ENCODE peak calls at places on chromosomes 3 and 15, in seven cellular contexts. Z, I, O, F, V, D and C are unnamed samples.

GRCh38 chr3:25588441-25589103 is 76.1 kb downstream of the TOP2B start:
- DNase-seq in O (peak), V (no peak), Z (no peak), I (no peak), F (no peak), D (no peak), C (no peak)

GRCh38 chr15:73078722-73079121 is 26.5 kb downstream of the NEO1 start:
- DNase-seq in O (peak), F (no peak), V (peak), I (no peak), Z (no peak), D (peak), C (no peak)

GRCh38 chr3:172627057-172627809 is 83.6 kb downstream of the NCEH1 start:
- DNase-seq in V (no peak), Z (no peak), I (no peak), F (no peak), O (no peak), D (no peak), C (no peak)

GRCh38 chr3:52052831-52053306 is 3.5 kb downstream of the DUSP7 start:
- DNase-seq in V (peak), I (peak), F (peak), Z (peak), O (peak), D (peak), C (no peak)

GRCh38 chr15:52011711-52012144 is 7.3 kb upstream of the MAPK6 start:
- DNase-seq in V (no peak), D (no peak), O (no peak), I (no peak), Z (no peak), F (no peak), C (peak)

GRCh38 chr3:52190294-52190841 is 7.6 kb upstream of the ALAS1 start:
- DNase-seq in F (peak), V (no peak), O (no peak), I (no peak), D (peak), Z (peak), C (no peak)

GRCh38 chr15:101613130-101614000 is 38.8 kb downstream of the TM2D3 start:
- DNase-seq in V (no peak), Z (peak), O (peak), F (peak), I (no peak), D (no peak), C (peak)

GRCh38 chr15:93467327-93467726 is 378.3 kb upstream of the RGMA start:
- DNase-seq in O (no peak), F (peak), D (peak), Z (peak), V (no peak), I (no peak), C (peak)

GRCh38 chr15:61112231-61112630 is 116.9 kb downstream of the RORA start:
- DNase-seq in D (no peak), Z (no peak), I (no peak), V (no peak), F (no peak), O (no peak), C (peak)

GRCh38 chr3:131218196-131218595 is 163.4 kb upstream of the NUDT16 start:
- DNase-seq in F (no peak), I (no peak), O (no peak), V (no peak), D (peak), Z (no peak), C (no peak)

GRCh38 chr15:42590619-42591237 is 15.3 kb downstream of the STARD9 start:
- DNase-seq in O (no peak), D (no peak), Z (no peak), I (no peak), V (no peak), F (no peak), C (no peak)

GRCh38 chr3:114557791-114558190 is 264.0 kb downstream of the TIGIT start:
- DNase-seq in I (no peak), O (no peak), D (no peak), V (no peak), Z (no peak), F (no peak), C (no peak)

GRCh38 chr15:47663106-47663505 is 54.2 kb upstream of the SEMA6D start:
- DNase-seq in I (no peak), D (no peak), O (no peak), F (no peak), Z (no peak), V (no peak), C (no peak)

GRCh38 chr3:104629038-104629437 is 737.7 kb upstream of the ALCAM start:
- DNase-seq in I (no peak), O (no peak), D (peak), Z (no peak), V (no peak), F (no peak), C (no peak)

GRCh38 chr3:186932281-186933181 is 2.2 kb downstream of the ST6GAL1 start:
- DNase-seq in I (no peak), Z (no peak), V (no peak), F (no peak), O (no peak), D (no peak), C (peak)

GRCh38 chr15:60315878-60316277 is 81.9 kb downstream of the ANXA2 start:
- DNase-seq in V (no peak), I (no peak), Z (no peak), D (no peak), O (no peak), F (no peak), C (no peak)